ENCODE peak calls at places on chromosome X, in eight cellular contexts. A is lower lobe of right lung; F is T-cell; P is fibroblast of lung; M is astrocyte of the spinal cord; H is stimulated activated CD4-positive, alpha-beta T cell treated with anti-CD3 and anti-CD28 coated beads, Interleukin-12 subunit alpha, Interleukin-12 subunit beta, amount 100 ng/mL, for 24 hours; B is heart right ventricle; V is HT1080. O is an unnamed sample.

GRCh38 chrX:85851418-85851817 is 195.9 kb downstream of the CHM start:
- DNase-seq in A (peak; percentile 34), V (no peak), F (no peak), H (no peak), B (no peak), M (no peak), P (peak; percentile 3), O (no peak)

GRCh38 chrX:107710617-107711391 is 64.8 kb downstream of the TSC22D3 start:
- DNase-seq in M (peak; percentile 94), F (peak; percentile 31), B (peak; percentile 60), H (no peak), A (no peak), P (peak; percentile 96), V (peak; percentile 91), O (no peak)

GRCh38 chrX:139692506-139692849 is 15.5 kb downstream of the MCF2 start:
- DNase-seq in F (no peak), A (no peak), B (no peak), V (no peak), P (no peak), M (peak; percentile 1), H (no peak), O (no peak)

GRCh38 chrX:110509778-110510510 is 151.3 kb downstream of the RTL9 start:
- DNase-seq in M (no peak), F (no peak), V (peak; percentile 4), H (no peak), B (no peak), A (no peak), P (no peak), O (no peak)

GRCh38 chrX:153381684-153382532 is 19.2 kb downstream of the PNMA6E start:
- DNase-seq in B (peak; percentile 15), H (no peak), V (peak; percentile 39), F (peak; percentile 3), A (no peak), P (peak; percentile 92), M (peak; percentile 89), O (no peak)

GRCh38 chrX:108399427-108400165 is 38.6 kb downstream of the COL4A6 start:
- DNase-seq in M (no peak), F (no peak), H (no peak), P (peak; percentile 35), A (no peak), B (no peak), V (peak; percentile 10), O (no peak)

GRCh38 chrX:88655460-88655859 is 91.6 kb upstream of the CPXCR1 start:
- DNase-seq in F (no peak), P (no peak), A (no peak), B (no peak), H (no peak), M (no peak), V (no peak), O (no peak)

GRCh38 chrX:14873676-14874049 is 442 bp downstream of the MOSPD2 start:
- DNase-seq in F (no peak), P (no peak), V (no peak), A (no peak), H (no peak), B (no peak), M (peak; percentile 1), O (no peak)

GRCh38 chrX:150035531-150035930 is 97.2 kb upstream of the EOLA2 start:
- DNase-seq in V (peak; percentile 10), B (no peak), M (no peak), H (no peak), F (no peak), A (no peak), P (no peak), O (no peak)

GRCh38 chrX:120727911-120728310 is 98.1 kb upstream of the C1GALT1C1 start:
- DNase-seq in H (no peak), M (no peak), P (peak; percentile 6), V (no peak), F (no peak), B (no peak), A (no peak), O (no peak)

GRCh38 chrX:739611-740010 is 109.0 kb downstream of the SHOX start:
- DNase-seq in P (no peak), A (no peak), B (no peak), H (no peak), V (no peak), M (no peak), F (no peak), O (no peak)

GRCh38 chrX:30570505-30570904 is 7.1 kb downstream of the TASL start:
- DNase-seq in B (no peak), F (no peak), V (no peak), A (no peak), H (no peak), M (peak; percentile 7), P (peak; percentile 33), O (no peak)

GRCh38 chrX:57353472-57354132 is 67.1 kb downstream of the FAAH2 start:
- DNase-seq in P (no peak), M (no peak), A (no peak), B (no peak), H (no peak), V (no peak), F (no peak), O (no peak)

GRCh38 chrX:73916931-73917657 is 354.1 kb downstream of the CHIC1 start:
- DNase-seq in A (no peak), V (peak; percentile 92), H (no peak), B (no peak), M (peak; percentile 87), F (no peak), P (peak; percentile 87), O (no peak)

GRCh38 chrX:153882086-153882498 is 3.9 kb downstream of the L1CAM start:
- DNase-seq in M (no peak), P (no peak), H (no peak), A (no peak), V (peak; percentile 58), F (no peak), B (no peak), O (no peak)

GRCh38 chrX:13197961-13198761 is 121.7 kb downstream of the ATXN3L start:
- DNase-seq in P (no peak), M (no peak), A (no peak), V (no peak), H (no peak), F (no peak), B (no peak), O (no peak)

O was measured in vagina.